ENCODE peak calls at places on chromosomes 1 and 21, in nine cellular contexts. C, I, K, H, A, F, L, W and E are unnamed samples.

GRCh38 chr1:200457810-200458209 is 48.0 kb upstream of the ZNF281 start:
- DNase-seq in C (no peak), I (no peak), K (no peak), H (no peak), A (no peak), F (no peak), L (no peak), W (no peak), E (no peak)

GRCh38 chr1:19310061-19310460 is 1.9 kb downstream of the AKR7A2 start:
- DNase-seq in C (no peak), I (no peak), K (no peak), H (no peak), A (peak), F (no peak), L (no peak), W (no peak), E (no peak)

GRCh38 chr1:200364121-200364759 is 45.6 kb downstream of the ZNF281 start:
- DNase-seq in C (no peak), I (no peak), K (no peak), H (no peak), A (no peak), F (no peak), L (no peak), W (no peak), E (no peak)

GRCh38 chr1:66349277-66349676 is 184.7 kb upstream of the SGIP1 start:
- DNase-seq in C (no peak), I (no peak), K (no peak), H (no peak), A (no peak), F (no peak), L (no peak), W (peak), E (no peak)

GRCh38 chr1:189708674-189709073 is 769.0 kb downstream of the BRINP3 start:
- DNase-seq in C (no peak), I (peak), K (no peak), H (no peak), A (no peak), F (no peak), L (no peak), W (no peak), E (no peak)

GRCh38 chr1:51952638-51953037 is 37.9 kb downstream of the RAB3B start:
- DNase-seq in C (no peak), I (no peak), K (no peak), H (no peak), A (no peak), F (no peak), L (no peak), W (no peak), E (no peak)

GRCh38 chr1:204085876-204086275 is 13.0 kb downstream of the SOX13 start:
- DNase-seq in C (no peak), I (no peak), K (no peak), H (no peak), A (no peak), F (no peak), L (no peak), W (no peak), E (no peak)

GRCh38 chr1:88021529-88021928 is 662.5 kb upstream of the PKN2 start:
- DNase-seq in C (no peak), I (no peak), K (no peak), H (no peak), A (no peak), F (no peak), L (no peak), W (no peak), E (no peak)

GRCh38 chr1:220690140-220691038 is at the start of gene C1orf115:
- DNase-seq in C (peak), I (peak), K (peak), H (peak), A (no peak), F (peak), L (peak), W (peak), E (peak)

GRCh38 chr1:224879404-224879803 is 50.1 kb upstream of the DNAH14 start:
- DNase-seq in C (no peak), I (no peak), K (peak), H (no peak), A (no peak), F (no peak), L (no peak), W (no peak), E (no peak)

GRCh38 chr1:72526926-72527325 is 244.6 kb upstream of the NEGR1 start:
- DNase-seq in C (no peak), I (no peak), K (no peak), H (no peak), A (no peak), F (no peak), L (no peak), W (no peak), E (no peak)

GRCh38 chr1:241688940-241689368 is 36.9 kb downstream of the WDR64 start:
- DNase-seq in C (peak), I (no peak), K (no peak), H (no peak), A (peak), F (no peak), L (no peak), W (no peak), E (no peak)

GRCh38 chr1:201171063-201172036 is 17.1 kb upstream of the TMEM9 start:
- DNase-seq in C (no peak), I (peak), K (peak), H (peak), A (no peak), F (no peak), L (peak), W (no peak), E (peak)

GRCh38 chr1:71196685-71197084 is 115.8 kb upstream of the ZRANB2 start:
- DNase-seq in C (no peak), I (peak), K (no peak), H (no peak), A (no peak), F (no peak), L (no peak), W (no peak), E (no peak)

GRCh38 chr1:203202431-203203245 is 16.1 kb upstream of the CHI3L1 start:
- DNase-seq in C (peak), I (no peak), K (no peak), H (peak), A (no peak), F (peak), L (peak), W (no peak), E (no peak)

GRCh38 chr1:65279092-65279448 is 30.3 kb upstream of the DNAJC6 start:
- DNase-seq in C (no peak), I (no peak), K (no peak), H (no peak), A (no peak), F (no peak), L (no peak), W (no peak), E (no peak)

GRCh38 chr1:64425521-64425920 is 44.4 kb upstream of the CACHD1 start:
- DNase-seq in C (no peak), I (no peak), K (peak), H (no peak), A (no peak), F (no peak), L (no peak), W (no peak), E (no peak)

GRCh38 chr1:84433253-84434080 is 35.2 kb downstream of the DNASE2B start:
- DNase-seq in C (peak), I (peak), K (peak), H (peak), A (no peak), F (peak), L (no peak), W (peak), E (no peak)

GRCh38 chr1:99886841-99887240 is 36.7 kb downstream of the AGL start:
- DNase-seq in C (no peak), I (no peak), K (no peak), H (no peak), A (no peak), F (no peak), L (no peak), W (no peak), E (no peak)

GRCh38 chr1:173062156-173062938 is 11.6 kb upstream of the TNFSF18 start:
- DNase-seq in C (no peak), I (no peak), K (no peak), H (no peak), A (peak), F (no peak), L (no peak), W (no peak), E (no peak)

GRCh38 chr1:54816951-54817350 is 15.8 kb upstream of the TTC22 start:
- DNase-seq in C (no peak), I (no peak), K (no peak), H (no peak), A (no peak), F (no peak), L (no peak), W (no peak), E (no peak)

GRCh38 chr1:51464828-51465227 is 54.2 kb downstream of the EPS15 start:
- DNase-seq in C (no peak), I (no peak), K (no peak), H (no peak), A (no peak), F (no peak), L (no peak), W (no peak), E (no peak)

GRCh38 chr1:229557913-229558414 is 543 bp downstream of the ABCB10 start:
- DNase-seq in C (no peak), I (peak), K (peak), H (peak), A (no peak), F (peak), L (no peak), W (peak), E (peak)

GRCh38 chr21:46129846-46130651 is 25.3 kb downstream of the FTCD start:
- DNase-seq in C (no peak), I (no peak), K (no peak), H (no peak), A (no peak), F (no peak), L (no peak), W (no peak), E (no peak)

GRCh38 chr1:180415985-180416633 is 86.3 kb downstream of the ACBD6 start:
- DNase-seq in C (no peak), I (peak), K (no peak), H (no peak), A (no peak), F (no peak), L (no peak), W (no peak), E (no peak)

GRCh38 chr1:25246600-25247023 is 642 bp downstream of the RSRP1 start:
- DNase-seq in C (no peak), I (peak), K (peak), H (peak), A (peak), F (no peak), L (peak), W (no peak), E (peak)

GRCh38 chr1:62294211-62294610 is 25.0 kb downstream of the KANK4 start:
- DNase-seq in C (no peak), I (peak), K (no peak), H (no peak), A (no peak), F (no peak), L (no peak), W (no peak), E (no peak)
- TF ChIP-seq CTCF in C (no peak), I (peak), K (no peak), H (no peak), A (peak), F (no peak), L (no peak), W (no peak), E (no peak)

GRCh38 chr1:164704954-164705353 is 146.0 kb downstream of the PBX1 start:
- DNase-seq in C (no peak), I (peak), K (no peak), H (no peak), A (no peak), F (no peak), L (no peak), W (no peak), E (no peak)
- TF ChIP-seq CTCF in C (no peak), I (peak), K (no peak), H (no peak), A (peak), F (no peak), L (no peak), W (no peak), E (no peak)

GRCh38 chr21:35053356-35054096 is 4.4 kb upstream of the RUNX1 start:
- DNase-seq in C (no peak), I (no peak), K (no peak), H (no peak), A (no peak), F (no peak), L (no peak), W (no peak), E (no peak)

GRCh38 chr21:35050348-35051286 is 1.5 kb upstream of the RUNX1 start:
- DNase-seq in C (no peak), I (no peak), K (no peak), H (no peak), A (no peak), F (no peak), L (no peak), W (no peak), E (no peak)

GRCh38 chr21:35052786-35053185 is 3.7 kb upstream of the RUNX1 start:
- DNase-seq in C (no peak), I (no peak), K (no peak), H (no peak), A (no peak), F (no peak), L (no peak), W (no peak), E (no peak)

GRCh38 chr21:35048706-35049617 is at the start of gene RUNX1:
- DNase-seq in C (no peak), I (no peak), K (no peak), H (peak), A (no peak), F (peak), L (no peak), W (no peak), E (peak)

DNA sequence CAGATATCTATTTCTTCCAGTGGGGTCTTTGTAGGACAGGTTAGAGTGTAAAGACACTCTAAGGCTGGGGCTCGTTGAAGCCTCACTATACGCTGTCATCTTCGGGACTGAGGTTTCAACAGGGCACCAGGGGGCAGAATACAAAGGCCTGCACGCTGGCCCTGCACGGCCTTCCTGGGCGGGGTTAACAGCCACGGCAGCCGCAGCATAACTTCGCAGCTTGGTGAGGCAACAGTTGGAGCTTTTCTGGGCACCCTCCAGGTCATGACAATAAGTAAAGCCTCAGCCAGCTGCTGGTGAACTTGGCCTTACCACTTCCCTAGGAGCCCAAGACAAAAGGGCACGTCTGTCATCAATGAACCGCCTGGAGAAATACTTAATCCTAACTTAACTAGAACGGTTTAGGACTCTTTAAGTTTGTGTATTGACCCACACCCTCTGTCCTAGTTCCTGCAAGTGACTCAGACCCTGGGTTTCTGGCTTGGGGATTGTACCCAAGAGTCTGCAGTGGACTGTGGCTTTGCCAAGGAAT is 2.3 kb upstream of the RUNX1 start:
- DNase-seq in C (peak), I (peak), K (peak), H (peak), A (no peak), F (peak), L (peak), W (peak), E (peak)
- TF ChIP-seq CTCF in C (no peak), I (peak), K (peak), H (peak), A (no peak), F (no peak), L (no peak), W (peak), E (no peak)

GRCh38 chr1:22210176-22210575 is 67.3 kb upstream of the WNT4 start:
- DNase-seq in C (no peak), I (no peak), K (no peak), H (no peak), A (no peak), F (no peak), L (no peak), W (no peak), E (no peak)

GRCh38 chr1:22206551-22207125 is 63.7 kb upstream of the WNT4 start:
- DNase-seq in C (no peak), I (no peak), K (no peak), H (no peak), A (no peak), F (no peak), L (no peak), W (no peak), E (no peak)

GRCh38 chr1:22207605-22208264 is 64.8 kb upstream of the WNT4 start:
- DNase-seq in C (no peak), I (no peak), K (no peak), H (no peak), A (no peak), F (no peak), L (no peak), W (no peak), E (no peak)

GRCh38 chr1:22208973-22209378 is 66.1 kb upstream of the WNT4 start:
- DNase-seq in C (no peak), I (no peak), K (no peak), H (no peak), A (no peak), F (no peak), L (no peak), W (no peak), E (no peak)

DNA sequence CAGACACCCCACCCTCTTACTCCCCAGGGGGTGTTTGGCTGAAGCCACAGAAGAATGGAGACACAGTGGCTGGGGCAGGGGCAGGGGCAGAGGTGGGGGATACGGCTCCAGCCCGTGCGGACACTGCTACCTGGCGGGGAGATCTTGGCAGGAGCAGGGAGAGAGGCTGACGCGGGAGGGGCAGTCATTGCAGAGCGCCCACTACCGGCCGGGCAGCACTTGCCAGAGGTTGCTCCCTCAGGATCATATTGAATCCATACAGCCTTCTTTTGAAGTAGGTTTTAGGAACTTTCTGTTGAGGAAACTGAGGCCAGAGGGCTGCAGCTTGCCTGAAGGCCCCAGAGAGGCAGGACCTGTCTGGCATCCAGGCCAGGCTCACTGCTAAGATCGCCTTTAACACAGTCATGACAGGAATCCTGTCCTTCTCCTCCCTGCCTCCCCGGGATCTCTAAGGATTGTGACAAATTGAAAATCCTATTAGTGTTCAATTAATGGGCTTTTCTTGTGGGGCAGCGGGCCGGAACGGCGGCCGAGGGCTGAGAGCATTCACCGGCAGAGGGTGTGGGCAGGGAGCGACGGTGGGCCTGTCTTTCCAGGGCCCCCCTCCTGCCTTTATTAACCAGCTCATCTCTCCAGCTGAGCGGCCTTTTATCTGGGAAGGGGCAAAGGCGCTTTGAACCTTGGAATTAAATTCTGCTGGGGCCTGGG is 65.5 kb upstream of the WNT4 start:
- DNase-seq in C (no peak), I (no peak), K (no peak), H (no peak), A (no peak), F (no peak), L (no peak), W (no peak), E (no peak)
- TF ChIP-seq CTCF in C (no peak), I (no peak), K (no peak), H (no peak), A (peak), F (no peak), L (no peak), W (no peak), E (no peak)